ENCODE peak calls at places on chromosomes 13 and 19, in ten cellular contexts. E, K, U, A, N, H, B, J, Q and W are unnamed samples.

GRCh38 chr19:29446331-29446730 is 79.5 kb upstream of the VSTM2B start:
- DNase-seq in K (no peak), N (no peak), J (no peak), E (no peak), A (no peak), Q (no peak), U (no peak), H (no peak), B (no peak), W (no peak)

GRCh38 chr13:28573595-28574373 is 78.9 kb upstream of the FLT1 start:
- DNase-seq in K (no peak), U (no peak), H (no peak), J (no peak), A (no peak), N (no peak), E (no peak), Q (no peak), B (no peak), W (no peak)

GRCh38 chr19:55370305-55370988 is at the start of gene IL11:
- DNase-seq in B (no peak), J (no peak), K (no peak), H (no peak), E (no peak), U (no peak), Q (no peak), N (no peak), A (no peak), W (no peak)

GRCh38 chr19:55549500-55550320 is 4.4 kb upstream of the SBK3 start:
- DNase-seq in H (no peak), Q (peak), E (peak), N (peak), J (peak), A (no peak), U (no peak), K (peak), B (no peak), W (no peak)

GRCh38 chr13:87355451-87355850 is 315.7 kb upstream of the SLITRK5 start:
- DNase-seq in K (peak), H (no peak), B (no peak), J (no peak), E (no peak), N (no peak), Q (no peak), U (no peak), A (no peak), W (no peak)

GRCh38 chr13:48334534-48335127 is 31.1 kb downstream of the RB1 start:
- DNase-seq in U (no peak), B (no peak), Q (no peak), N (no peak), H (no peak), A (no peak), K (no peak), J (no peak), E (no peak), W (peak)

GRCh38 chr13:81058916-81059290 is 718.0 kb upstream of the SPRY2 start:
- DNase-seq in B (no peak), Q (no peak), J (no peak), U (no peak), H (no peak), N (no peak), E (no peak), A (no peak), K (no peak), W (no peak)

GRCh38 chr19:6271721-6272410 is 7.9 kb downstream of the MLLT1 start:
- DNase-seq in E (no peak), H (peak), B (peak), Q (no peak), J (peak), U (no peak), K (no peak), A (no peak), N (peak), W (no peak)

GRCh38 chr19:34232566-34233481 is 21.5 kb upstream of the GARRE1 start:
- DNase-seq in B (no peak), A (no peak), N (no peak), J (no peak), U (no peak), Q (no peak), H (peak), E (no peak), K (no peak), W (no peak)

GRCh38 chr13:64556391-64556790 is 2673.7 kb downstream of the PCDH9 start:
- DNase-seq in H (no peak), E (no peak), J (no peak), U (no peak), B (no peak), K (no peak), N (no peak), Q (no peak), A (no peak), W (no peak)

GRCh38 chr13:62293081-62293480 is 877.4 kb upstream of the PCDH20 start:
- DNase-seq in K (no peak), H (no peak), Q (no peak), B (no peak), E (no peak), A (no peak), J (no peak), N (no peak), U (no peak), W (no peak)

GRCh38 chr13:78137404-78138142 is 218.9 kb upstream of the EDNRB start:
- DNase-seq in Q (peak), U (no peak), H (peak), A (no peak), N (peak), B (no peak), J (peak), E (peak), K (peak), W (peak)

GRCh38 chr13:99434258-99434788 is 66.9 kb upstream of the TM9SF2 start:
- DNase-seq in B (no peak), J (no peak), Q (no peak), N (peak), E (no peak), U (no peak), K (no peak), A (no peak), H (peak), W (no peak)

GRCh38 chr13:77729502-77730221 is 32.2 kb downstream of the SLAIN1 start:
- DNase-seq in K (no peak), H (no peak), E (no peak), Q (no peak), N (no peak), A (no peak), B (no peak), U (no peak), J (no peak), W (no peak)

GRCh38 chr19:4521170-4521887 is 3.0 kb upstream of the PLIN4 start:
- DNase-seq in U (no peak), A (no peak), N (no peak), K (no peak), B (no peak), H (no peak), E (no peak), Q (no peak), J (no peak), W (no peak)

GRCh38 chr13:38875186-38875875 is 115.3 kb downstream of the STOML3 start:
- DNase-seq in K (no peak), Q (no peak), H (no peak), J (no peak), U (no peak), N (no peak), B (no peak), A (no peak), E (no peak), W (no peak)

GRCh38 chr19:19111967-19112580 is 26.2 kb downstream of the TMEM161A start:
- DNase-seq in U (no peak), K (no peak), B (no peak), A (no peak), H (no peak), Q (no peak), J (no peak), E (no peak), N (no peak), W (no peak)

GRCh38 chr13:51158365-51158764 is 47.3 kb upstream of the C13orf42 start:
- DNase-seq in Q (peak), H (no peak), E (no peak), K (no peak), A (no peak), J (no peak), U (no peak), B (no peak), N (no peak), W (no peak)

GRCh38 chr13:75250526-75251183 is 231.3 kb downstream of the TBC1D4 start:
- DNase-seq in H (no peak), N (no peak), K (no peak), J (no peak), B (no peak), A (no peak), Q (no peak), U (no peak), E (no peak), W (no peak)

GRCh38 chr13:40149611-40150283 is 494.3 kb downstream of the COG6 start:
- DNase-seq in E (no peak), J (no peak), B (no peak), Q (no peak), K (no peak), A (no peak), N (no peak), H (peak), U (no peak), W (no peak)

GRCh38 chr13:94020833-94021232 is 458.6 kb downstream of the DCT start:
- DNase-seq in B (no peak), H (no peak), J (no peak), N (no peak), Q (no peak), K (no peak), A (no peak), E (no peak), U (no peak), W (no peak)